ENCODE peak calls at places on chromosomes 3 and 15, in six cellular contexts. F, C, S, K, U and H are unnamed samples.

GRCh38 chr3:70308760-70309159 is 3.7 kb downstream of the MDFIC2 start:
- DNase-seq in U (peak; percentile 17), F (no peak), C (no peak), S (peak; percentile 12), K (no peak), H (peak; percentile 15)

GRCh38 chr3:31004025-31004678 is 109.7 kb upstream of the GADL1 start:
- DNase-seq in K (no peak), S (peak; percentile 96), U (peak; percentile 60), F (no peak), C (peak; percentile 81), H (no peak)

GRCh38 chr3:105527949-105528348 is 161.2 kb downstream of the ALCAM start:
- DNase-seq in S (no peak), C (peak; percentile 82), F (no peak), U (peak; percentile 38), K (no peak), H (peak; percentile 38)

GRCh38 chr15:55527150-55527549 is 19.1 kb upstream of the DNAAF4 start:
- DNase-seq in U (no peak), C (no peak), F (no peak), K (no peak), S (no peak), H (no peak)

GRCh38 chr3:194632983-194633348 is 253 bp downstream of the TMEM44 start:
- DNase-seq in K (peak; percentile 2), F (no peak), C (no peak), S (no peak), U (no peak), H (no peak)

GRCh38 chr3:105812194-105812586 is 56.6 kb downstream of the CBLB start:
- DNase-seq in S (peak; percentile 40), F (no peak), K (no peak), U (no peak), C (peak; percentile 67), H (no peak)

GRCh38 chr3:29940759-29941319 is 660.0 kb downstream of the RBMS3 start:
- DNase-seq in C (no peak), U (no peak), S (no peak), K (no peak), F (no peak), H (peak; percentile 9)

GRCh38 chr3:167876603-167877325 is 141.2 kb downstream of the SERPINI1 start:
- DNase-seq in F (no peak), C (peak; percentile 88), S (peak; percentile 86), K (no peak), U (peak; percentile 84), H (no peak)

GRCh38 chr3:50913279-50913678 is 238.6 kb downstream of the DOCK3 start:
- DNase-seq in F (no peak), C (peak; percentile 17), U (no peak), S (no peak), K (no peak), H (no peak)

GRCh38 chr3:177932346-177932745 is 603.9 kb upstream of the KCNMB2 start:
- DNase-seq in K (no peak), S (peak; percentile 42), U (no peak), C (no peak), F (no peak), H (no peak)

GRCh38 chr15:52228928-52229327 is 37.7 kb upstream of the GNB5 start:
- DNase-seq in K (no peak), S (no peak), U (no peak), C (peak; percentile 46), F (peak; percentile 67), H (peak; percentile 5)

GRCh38 chr3:170749185-170749584 is 120.8 kb downstream of the RPL22L1 start:
- DNase-seq in U (no peak), F (no peak), C (no peak), K (no peak), S (no peak), H (no peak)

GRCh38 chr3:58492385-58492970 is 582 bp downstream of the KCTD6 start:
- DNase-seq in K (peak; percentile 16), S (no peak), U (no peak), C (no peak), F (no peak), H (no peak)

GRCh38 chr3:14266361-14266760 is 87.7 kb downstream of the LSM3 start:
- DNase-seq in K (no peak), U (peak; percentile 75), C (peak; percentile 24), F (no peak), S (peak; percentile 91), H (no peak)

GRCh38 chr15:91530279-91530678 is 323.2 kb upstream of the SLCO3A1 start:
- DNase-seq in F (no peak), C (no peak), U (no peak), K (no peak), S (no peak), H (no peak)

GRCh38 chr15:73573071-73573470 is 60.1 kb downstream of the NPTN start:
- DNase-seq in S (no peak), C (no peak), U (no peak), F (no peak), K (no peak), H (no peak)

GRCh38 chr15:88894819-88895767 is at the start of gene HAPLN3:
- DNase-seq in K (peak; percentile 49), C (peak; percentile 55), U (peak; percentile 31), F (peak; percentile 32), S (no peak), H (peak; percentile 67)

GRCh38 chr3:51396401-51396800 is 5.3 kb downstream of the RBM15B start:
- DNase-seq in S (no peak), C (no peak), U (no peak), F (no peak), K (no peak), H (no peak)

GRCh38 chr3:192727032-192727847 is at the start of gene FGF12:
- DNase-seq in U (peak; percentile 9), S (peak; percentile 30), F (no peak), C (peak; percentile 54), K (no peak), H (peak; percentile 81)